ENCODE peak calls at places on chromosome 1, in seven cellular contexts. W is neuronal stem cell, Z is H9, G is IMR-90, C is mesendoderm, J is trophoblast cell, U is H1. K is an unnamed sample.

GRCh38 chr1:71390518-71390917 is 309.7 kb upstream of the ZRANB2 start:
- DNase-seq in W (no peak), Z (no peak), G (no peak), C (no peak), J (no peak), U (no peak), K (no peak)

GRCh38 chr1:215971793-215972441 is 404.8 kb downstream of the KCTD3 start:
- DNase-seq in W (no peak), Z (no peak), G (no peak), C (peak), J (no peak), U (no peak), K (no peak)

GRCh38 chr1:228801068-228801467 is 65.8 kb downstream of the RHOU start:
- DNase-seq in W (no peak), Z (no peak), G (no peak), C (no peak), J (peak), U (no peak), K (no peak)

GRCh38 chr1:231781887-231782286 is 155.3 kb downstream of the DISC1 start:
- DNase-seq in W (no peak), Z (no peak), G (no peak), C (peak), J (peak), U (no peak), K (no peak)

GRCh38 chr1:78501203-78501602 is 10.4 kb downstream of the PTGFR start:
- DNase-seq in W (no peak), Z (no peak), G (no peak), C (no peak), J (no peak), U (no peak), K (no peak)

GRCh38 chr1:110119843-110120242 is 7.6 kb downstream of the UBL4B start:
- DNase-seq in W (no peak), Z (no peak), G (no peak), C (no peak), J (no peak), U (no peak), K (no peak)

GRCh38 chr1:23967871-23968270 is 8.2 kb downstream of the PNRC2 start:
- DNase-seq in W (no peak), Z (no peak), G (no peak), C (no peak), J (no peak), U (no peak), K (no peak)

GRCh38 chr1:204782118-204782700 is 88.5 kb upstream of the NFASC start:
- DNase-seq in W (no peak), Z (no peak), G (peak), C (no peak), J (no peak), U (no peak), K (no peak)

GRCh38 chr1:235919127-235919796 is 52.6 kb upstream of the LYST start:
- DNase-seq in W (no peak), Z (no peak), G (no peak), C (no peak), J (peak), U (no peak), K (no peak)

GRCh38 chr1:184650177-184650866 is 104.3 kb downstream of the EDEM3 start:
- DNase-seq in W (no peak), Z (no peak), G (no peak), C (no peak), J (peak), U (no peak), K (no peak)

GRCh38 chr1:51284487-51284954 is 45.8 kb downstream of the TTC39A start:
- DNase-seq in W (no peak), Z (no peak), G (peak), C (no peak), J (no peak), U (no peak), K (no peak)

GRCh38 chr1:220880726-220881506 is 1.7 kb downstream of the HLX start:
- DNase-seq in W (no peak), Z (peak), G (peak), C (peak), J (peak), U (no peak), K (peak)

GRCh38 chr1:173506437-173506836 is 29.3 kb downstream of the PRDX6 start:
- DNase-seq in W (no peak), Z (peak), G (no peak), C (peak), J (peak), U (no peak), K (no peak)

GRCh38 chr1:232629250-232630046 is 485 bp downstream of the SIPA1L2 start:
- DNase-seq in W (no peak), Z (peak), G (no peak), C (peak), J (peak), U (no peak), K (peak)

GRCh38 chr1:91549041-91549735 is 48.5 kb downstream of the CDC7 start:
- DNase-seq in W (no peak), Z (no peak), G (no peak), C (no peak), J (no peak), U (no peak), K (no peak)

GRCh38 chr1:210689741-210690635 is 361.3 kb downstream of the HHAT start:
- DNase-seq in W (no peak), Z (no peak), G (no peak), C (no peak), J (no peak), U (no peak), K (peak)

DNA sequence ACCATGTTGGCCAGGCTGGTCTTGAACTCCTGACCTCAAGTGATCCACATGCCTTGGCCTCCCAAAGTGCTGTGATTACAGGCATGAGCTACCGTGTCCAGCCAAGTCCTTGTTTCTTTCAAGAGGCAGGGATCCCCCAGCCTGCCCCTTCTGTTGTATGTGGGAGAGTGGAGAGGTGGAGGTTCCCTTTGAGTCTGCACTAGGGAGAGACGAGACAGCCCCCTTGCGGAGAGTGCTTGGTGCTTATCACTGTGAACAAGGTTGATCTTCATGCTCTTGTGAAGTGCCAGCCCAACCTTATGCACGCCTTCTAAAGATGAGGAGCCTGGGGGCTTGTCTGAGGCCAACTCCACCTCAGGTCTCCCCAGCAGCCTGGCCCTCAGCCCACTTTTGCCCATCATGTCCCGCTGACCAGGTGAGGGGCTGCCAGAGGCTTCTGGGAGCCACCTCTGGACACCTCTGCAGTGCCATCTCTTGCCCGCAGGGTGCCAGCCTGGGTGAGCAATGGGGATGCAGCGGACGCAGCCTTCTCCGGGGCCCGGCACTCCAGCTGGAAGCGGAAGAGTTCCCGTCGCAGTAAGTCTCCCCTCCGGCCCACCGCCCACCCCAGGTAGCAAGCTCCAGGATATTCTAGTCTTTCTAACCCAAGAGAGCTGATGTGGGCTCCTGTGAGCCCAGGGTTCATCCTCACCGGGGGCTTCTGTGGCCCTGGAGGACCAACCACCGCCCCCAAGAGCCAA is 62.3 kb downstream of the ARHGEF10L start:
- DNase-seq in W (no peak), Z (peak), G (no peak), C (peak), J (no peak), U (no peak), K (no peak)
- H3K4ac ChIP-seq in W (no peak), Z (no peak), G (no peak), C (no peak), J (no peak), U (no peak), K (no peak)

DNA sequence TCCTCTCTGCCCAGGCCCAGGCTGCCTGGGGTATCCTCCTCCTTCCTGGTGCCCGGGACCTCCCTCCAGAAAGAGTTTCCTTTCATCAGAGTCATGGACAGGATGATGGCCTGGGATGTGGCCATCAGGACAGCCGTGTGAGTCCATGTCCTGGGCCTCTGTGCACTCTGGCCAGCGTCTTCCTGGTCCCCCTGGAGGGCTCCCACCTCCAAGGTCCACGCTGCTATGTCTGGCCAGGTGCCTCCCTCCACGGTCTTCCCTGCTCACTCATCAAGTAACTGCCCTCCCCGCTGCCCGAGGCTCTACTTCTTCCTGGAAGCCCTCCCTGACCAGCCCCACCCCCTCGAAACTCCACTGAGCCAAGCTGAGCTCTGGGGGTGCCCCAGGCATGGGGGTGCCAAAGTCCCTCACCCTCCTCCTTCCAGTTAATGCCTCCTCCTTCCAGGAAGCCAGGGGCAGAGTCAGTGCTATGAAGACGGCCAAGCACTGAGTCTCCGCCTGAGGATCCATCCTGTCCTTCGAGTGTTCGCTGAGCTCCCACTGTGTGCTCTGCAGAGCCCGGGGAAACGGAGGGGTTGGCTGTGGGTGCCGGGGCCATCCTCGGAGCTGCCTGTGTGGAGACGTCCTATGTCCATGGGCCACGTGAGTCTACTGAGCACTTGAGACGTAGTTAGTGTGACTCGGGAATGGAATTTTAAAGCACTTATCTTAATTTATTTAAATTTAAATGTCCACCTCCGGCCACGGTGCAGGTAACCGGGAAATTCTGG is 28.5 kb upstream of the TTC34 start:
- DNase-seq in W (no peak), Z (no peak), G (no peak), C (no peak), J (no peak), U (no peak), K (no peak)
- H3K4ac ChIP-seq in W (no peak), Z (no peak), G (no peak), C (no peak), J (no peak), U (no peak), K (no peak)

GRCh38 chr1:100279358-100279923 is 13.4 kb downstream of the RTCA start:
- DNase-seq in W (no peak), Z (no peak), G (no peak), C (no peak), J (no peak), U (no peak), K (no peak)

GRCh38 chr1:100279954-100280682 is 14.1 kb downstream of the RTCA start:
- DNase-seq in W (no peak), Z (no peak), G (no peak), C (no peak), J (no peak), U (no peak), K (no peak)

GRCh38 chr1:100277866-100278265 is 11.8 kb downstream of the RTCA start:
- DNase-seq in W (no peak), Z (no peak), G (no peak), C (no peak), J (no peak), U (no peak), K (no peak)
- H3K4ac ChIP-seq in W (no peak), Z (no peak), G (no peak), C (no peak), J (no peak), U (no peak), K (no peak)

GRCh38 chr1:159922499-159923202 is 2.7 kb downstream of the TAGLN2 start:
- DNase-seq in W (no peak), Z (no peak), G (peak), C (no peak), J (peak), U (no peak), K (peak)

GRCh38 chr1:159923203-159924024 is 1.9 kb downstream of the TAGLN2 start:
- DNase-seq in W (no peak), Z (peak), G (peak), C (peak), J (peak), U (peak), K (peak)

GRCh38 chr1:159924791-159925712 is at the start of gene TAGLN2:
- DNase-seq in W (peak), Z (peak), G (peak), C (peak), J (peak), U (no peak), K (peak)

GRCh38 chr1:159925713-159926066 is 383 bp upstream of the TAGLN2 start:
- DNase-seq in W (no peak), Z (peak), G (no peak), C (peak), J (peak), U (no peak), K (no peak)

DNA sequence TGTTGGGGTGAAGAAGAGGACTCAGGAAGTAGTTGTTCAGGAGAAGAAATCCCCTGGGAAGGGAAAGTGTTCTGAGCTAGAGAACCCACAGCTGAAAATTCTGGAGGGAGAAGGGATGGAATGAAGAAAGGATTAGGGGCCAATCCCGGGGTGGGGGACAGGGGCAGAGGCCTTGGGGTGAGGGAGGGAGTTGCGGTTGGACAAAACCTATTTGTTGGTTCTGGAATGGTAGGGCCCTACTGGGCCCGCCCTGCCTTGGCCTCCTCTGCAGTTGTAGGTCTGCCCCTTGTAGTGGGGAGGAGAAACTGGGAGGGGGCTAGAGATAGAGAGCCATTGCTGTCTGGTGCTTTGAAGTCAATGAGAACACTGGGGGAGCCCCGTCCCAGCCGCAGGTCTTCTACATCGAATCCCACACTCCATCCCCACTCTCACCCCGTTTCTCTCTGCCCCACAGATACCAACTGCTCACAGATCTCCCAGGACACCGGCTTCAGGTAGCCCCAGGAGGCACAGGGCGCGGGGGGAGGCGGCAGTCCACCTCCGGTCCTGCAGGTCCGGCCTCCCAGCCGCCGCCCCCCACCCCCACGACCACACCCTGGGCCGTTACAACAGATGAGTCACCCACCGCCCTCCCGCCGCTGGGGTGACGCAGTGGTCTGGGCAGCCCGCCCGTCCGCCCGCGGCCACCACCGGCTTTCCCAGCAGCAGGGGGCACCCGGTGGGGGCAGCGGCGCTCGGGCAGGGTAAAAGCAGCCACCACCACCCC is 1.1 kb downstream of the TAGLN2 start:
- DNase-seq in W (no peak), Z (peak), G (peak), C (peak), J (peak), U (peak), K (peak)
- H3K4ac ChIP-seq in W (no peak), Z (no peak), G (peak), C (peak), J (peak), U (peak), K (peak)

GRCh38 chr1:219476716-219477115 is 136.2 kb downstream of the ZC3H11B start:
- DNase-seq in W (no peak), Z (no peak), G (no peak), C (no peak), J (no peak), U (no peak), K (no peak)
- H3K4ac ChIP-seq in W (no peak), Z (no peak), G (no peak), C (no peak), J (no peak), U (no peak), K (no peak)

GRCh38 chr1:26066160-26066559 is 1.3 kb downstream of the TRIM63 start:
- DNase-seq in W (no peak), Z (no peak), G (no peak), C (no peak), J (no peak), U (no peak), K (no peak)
- H3K4ac ChIP-seq in W (no peak), Z (no peak), G (no peak), C (no peak), J (no peak), U (no peak), K (no peak)

DNA sequence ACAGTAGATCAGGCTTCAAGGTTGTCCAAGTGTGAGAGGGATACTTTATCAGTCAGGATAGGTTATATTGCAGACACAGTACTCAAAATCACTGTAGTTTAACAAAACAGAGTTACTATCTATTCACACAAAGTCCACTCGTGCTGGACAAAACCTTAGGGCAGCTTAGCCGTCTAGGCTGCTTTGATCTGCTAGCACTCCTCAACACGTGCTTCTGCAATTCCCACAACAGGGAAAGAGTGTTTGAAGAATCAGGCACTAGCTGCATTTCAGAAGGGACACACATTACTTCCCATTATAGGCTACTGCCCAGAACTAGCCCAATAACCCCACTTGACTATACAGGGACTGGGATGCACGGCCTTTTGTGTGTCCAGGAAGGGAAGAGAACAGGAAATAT is 39.4 kb downstream of the MEF2D start:
- DNase-seq in W (no peak), Z (no peak), G (no peak), C (no peak), J (no peak), U (no peak), K (no peak)
- H3K4ac ChIP-seq in W (no peak), Z (no peak), G (no peak), C (no peak), J (no peak), U (no peak), K (no peak)

DNA sequence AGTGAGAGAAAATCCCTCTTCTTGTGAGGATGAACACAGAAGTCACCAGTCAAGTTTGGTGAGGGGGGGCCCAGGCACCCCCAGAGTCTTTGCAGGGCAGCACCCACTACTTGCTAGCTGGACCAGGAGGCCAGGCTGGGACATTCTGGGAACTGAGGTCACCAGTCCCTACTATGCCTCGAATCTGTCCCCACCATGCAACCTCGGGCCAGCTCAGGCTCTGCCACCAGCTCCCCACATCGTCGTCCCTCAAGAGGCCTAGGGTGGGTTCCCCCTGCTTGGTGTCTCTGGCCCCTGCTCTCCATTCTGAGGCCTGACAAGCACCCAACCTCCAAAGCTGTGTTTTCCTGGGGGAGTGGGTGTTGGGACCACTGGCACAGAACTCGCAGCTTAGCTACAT is 22.2 kb upstream of the ZNF678 start:
- DNase-seq in W (no peak), Z (no peak), G (no peak), C (no peak), J (no peak), U (no peak), K (no peak)
- H3K4ac ChIP-seq in W (no peak), Z (no peak), G (no peak), C (no peak), J (no peak), U (no peak), K (no peak)

GRCh38 chr1:37420461-37420860 is 53.9 kb upstream of the ZC3H12A start:
- DNase-seq in W (no peak), Z (no peak), G (no peak), C (no peak), J (peak), U (no peak), K (no peak)

GRCh38 chr1:37410815-37411214 is 63.6 kb upstream of the ZC3H12A start:
- DNase-seq in W (peak), Z (peak), G (peak), C (peak), J (peak), U (no peak), K (peak)

GRCh38 chr1:37410080-37410479 is 64.3 kb upstream of the ZC3H12A start:
- DNase-seq in W (no peak), Z (peak), G (no peak), C (no peak), J (no peak), U (no peak), K (no peak)

DNA sequence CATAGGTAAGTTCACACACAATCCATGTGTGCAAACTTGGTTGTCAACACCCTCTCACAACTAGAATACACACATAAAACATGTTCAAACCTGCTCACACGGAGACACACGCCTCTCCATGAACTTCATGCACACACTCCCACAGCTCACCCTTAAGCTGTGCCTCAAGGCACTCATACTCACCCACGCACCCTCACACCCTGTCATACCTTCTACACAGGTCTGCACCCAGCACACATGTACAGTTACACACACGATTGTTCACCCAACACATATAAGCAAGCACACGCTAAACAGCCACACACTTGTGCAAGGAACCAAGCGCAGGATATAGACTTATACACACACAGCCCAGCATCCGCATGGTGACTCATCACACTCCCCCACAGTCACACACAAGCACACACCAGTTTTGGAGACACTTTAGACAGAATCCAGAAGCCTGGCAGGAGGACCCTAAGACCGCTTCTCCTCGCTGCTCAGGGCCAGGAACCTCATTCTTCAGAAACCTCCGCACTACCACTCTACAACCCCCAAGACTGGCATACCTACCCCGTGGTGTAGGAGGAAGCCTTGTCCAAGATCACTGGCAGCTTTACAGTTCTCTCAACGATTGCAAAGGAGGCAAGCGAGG is 58.7 kb upstream of the ZC3H12A start:
- DNase-seq in W (no peak), Z (no peak), G (no peak), C (no peak), J (no peak), U (no peak), K (no peak)
- H3K4ac ChIP-seq in W (no peak), Z (no peak), G (no peak), C (no peak), J (no peak), U (no peak), K (no peak)